ENCODE peak calls at places on chromosomes 4 and X, in ten cellular contexts. K, L, G, O, Y, A, P, F, C and D are unnamed samples.

GRCh38 chr4:185204238-185204910 is 574 bp upstream of the CFAP97 start:
- DNase-seq in K (no peak), L (no peak), G (no peak), O (peak), Y (no peak), A (peak), P (peak), F (no peak), C (no peak), D (peak)

GRCh38 chr4:4333265-4333706 is 43.2 kb downstream of the ZBTB49 start:
- DNase-seq in K (no peak), L (no peak), G (no peak), O (no peak), Y (no peak), A (no peak), P (peak), F (peak), C (no peak), D (no peak)

GRCh38 chrX:148134578-148134977 is 153.4 kb downstream of the FMR1NB start:
- DNase-seq in K (no peak), L (no peak), G (no peak), O (no peak), Y (no peak), A (no peak), P (no peak), F (no peak), C (no peak), D (no peak)

GRCh38 chrX:99398578-99398977 is 1011.5 kb downstream of the PCDH19 start:
- DNase-seq in K (no peak), L (no peak), G (no peak), O (no peak), Y (no peak), A (no peak), P (no peak), F (no peak), C (no peak), D (no peak)

GRCh38 chr4:73668806-73669205 is 48.6 kb upstream of the RASSF6 start:
- DNase-seq in K (no peak), L (no peak), G (no peak), O (no peak), Y (no peak), A (no peak), P (no peak), F (no peak), C (no peak), D (no peak)

GRCh38 chrX:120090208-120090607 is 12.7 kb upstream of the RHOXF2B start:
- DNase-seq in K (peak), L (no peak), G (no peak), O (no peak), Y (no peak), A (no peak), P (no peak), F (no peak), C (no peak), D (no peak)

GRCh38 chr4:120843840-120844527 is 78.5 kb downstream of the PRDM5 start:
- DNase-seq in K (peak), L (no peak), G (no peak), O (no peak), Y (no peak), A (no peak), P (peak), F (peak), C (no peak), D (no peak)

GRCh38 chr4:110514889-110515479 is 39.0 kb downstream of the ENPEP start:
- DNase-seq in K (no peak), L (no peak), G (no peak), O (peak), Y (no peak), A (peak), P (peak), F (no peak), C (peak), D (no peak)

GRCh38 chrX:20267924-20268701 is 1.4 kb upstream of the RPS6KA3 start:
- DNase-seq in K (peak), L (no peak), G (peak), O (no peak), Y (peak), A (no peak), P (no peak), F (peak), C (no peak), D (no peak)

GRCh38 chrX:13396887-13397286 is 77.0 kb upstream of the ATXN3L start:
- DNase-seq in K (no peak), L (no peak), G (no peak), O (no peak), Y (no peak), A (no peak), P (no peak), F (no peak), C (no peak), D (no peak)

GRCh38 chrX:151825927-151826471 is 86.7 kb upstream of the MAGEA4 start:
- DNase-seq in K (no peak), L (no peak), G (no peak), O (no peak), Y (no peak), A (peak), P (peak), F (no peak), C (no peak), D (peak)

GRCh38 chr4:74716436-74716765 is 77.9 kb downstream of the BTC start:
- DNase-seq in K (no peak), L (no peak), G (no peak), O (no peak), Y (no peak), A (no peak), P (no peak), F (no peak), C (no peak), D (no peak)

GRCh38 chr4:110837896-110838450 is 215.1 kb upstream of the PITX2 start:
- DNase-seq in K (no peak), L (no peak), G (no peak), O (peak), Y (no peak), A (no peak), P (no peak), F (no peak), C (no peak), D (no peak)

GRCh38 chr4:124206779-124207605 is 505.5 kb downstream of the ANKRD50 start:
- DNase-seq in K (no peak), L (no peak), G (no peak), O (no peak), Y (no peak), A (no peak), P (peak), F (no peak), C (no peak), D (no peak)

GRCh38 chrX:28303486-28303885 is 283.8 kb upstream of the IL1RAPL1 start:
- DNase-seq in K (no peak), L (no peak), G (no peak), O (no peak), Y (no peak), A (no peak), P (no peak), F (no peak), C (no peak), D (no peak)